ENCODE peak calls at places on chromosomes 13 and 19, in five cellular contexts. R, Z, S, B and X are unnamed samples.
A peak's percentile ranks its signal among the peaks of the same experiment; 100 is the strongest.

GRCh38 chr19:14477417-14478112 is 2.4 kb upstream of the PTGER1 start:
- DNase-seq in R (no peak), Z (no peak), S (no peak), B (no peak), X (no peak)

GRCh38 chr19:55552206-55552605 is 6.9 kb upstream of the SBK3 start:
- DNase-seq in R (no peak), Z (no peak), S (no peak), B (no peak), X (no peak)

GRCh38 chr19:43639507-43640423 is at the start of gene CADM4:
- DNase-seq in R (peak; percentile 48), Z (peak; percentile 44), S (peak; percentile 89), B (peak; percentile 79), X (peak; percentile 23)

GRCh38 chr13:97367427-97367826 is 66.5 kb upstream of the RAP2A start:
- DNase-seq in R (no peak), Z (no peak), S (no peak), B (no peak), X (peak; percentile 46)

GRCh38 chr13:48853381-48854102 is 122.2 kb upstream of the FNDC3A start:
- DNase-seq in R (no peak), Z (no peak), S (no peak), B (no peak), X (no peak)

GRCh38 chr13:101785858-101786257 is 333.4 kb downstream of the ITGBL1 start:
- DNase-seq in R (no peak), Z (no peak), S (no peak), B (no peak), X (no peak)

GRCh38 chr19:35915508-35915907 is 7.4 kb upstream of the TYROBP start:
- DNase-seq in R (no peak), Z (no peak), S (no peak), B (no peak), X (no peak)

GRCh38 chr13:70502944-70503343 is 394.7 kb upstream of the KLHL1 start:
- DNase-seq in R (no peak), Z (no peak), S (no peak), B (no peak), X (no peak)

GRCh38 chr13:95256086-95256485 is 45.2 kb downstream of the ABCC4 start:
- DNase-seq in R (no peak), Z (no peak), S (no peak), B (no peak), X (no peak)

GRCh38 chr13:89204435-89204834 is 1533.3 kb downstream of the SLITRK5 start:
- DNase-seq in R (no peak), Z (no peak), S (no peak), B (no peak), X (no peak)

GRCh38 chr19:28170066-28170465 is 1042.9 kb downstream of the UQCRFS1 start:
- DNase-seq in R (no peak), Z (no peak), S (no peak), B (no peak), X (no peak)

GRCh38 chr19:49502866-49503581 is 6.8 kb downstream of the RPS11 start:
- DNase-seq in R (no peak), Z (peak; percentile 43), S (peak; percentile 24), B (no peak), X (peak; percentile 47)

GRCh38 chr19:43467730-43468129 is 2.3 kb upstream of the LYPD3 start:
- DNase-seq in R (no peak), Z (no peak), S (no peak), B (no peak), X (no peak)

GRCh38 chr19:54708781-54709180 is 15.5 kb upstream of the KIR3DL3 start:
- DNase-seq in R (no peak), Z (no peak), S (no peak), B (no peak), X (no peak)

GRCh38 chr13:95607363-95607762 is 37.1 kb downstream of the DZIP1 start:
- DNase-seq in R (no peak), Z (no peak), S (no peak), B (no peak), X (no peak)

GRCh38 chr13:76854894-76855293 is 31.3 kb downstream of the KCTD12 start:
- DNase-seq in R (no peak), Z (no peak), S (no peak), B (no peak), X (no peak)

GRCh38 chr13:113915012-113915763 is 51.3 kb upstream of the GAS6 start:
- DNase-seq in R (no peak), Z (no peak), S (no peak), B (no peak), X (no peak)

GRCh38 chr19:53945441-53945840 is 17.3 kb upstream of the CACNG8 start:
- DNase-seq in R (no peak), Z (no peak), S (peak; percentile 25), B (no peak), X (no peak)

GRCh38 chr13:46119883-46120614 is 15.2 kb upstream of the CPB2 start:
- DNase-seq in R (peak; percentile 38), Z (no peak), S (peak; percentile 68), B (no peak), X (peak; percentile 89)

GRCh38 chr13:101065314-101065713 is 351.0 kb downstream of the NALCN start:
- DNase-seq in R (no peak), Z (no peak), S (no peak), B (no peak), X (no peak)

GRCh38 chr13:112134150-112135075 is 67.5 kb downstream of the SOX1 start:
- DNase-seq in R (no peak), Z (no peak), S (peak; percentile 17), B (peak; percentile 38), X (no peak)

GRCh38 chr19:5691930-5692784 is 2.1 kb downstream of the RPL36 start:
- DNase-seq in R (no peak), Z (no peak), S (no peak), B (peak; percentile 80), X (no peak)

GRCh38 chr13:43021926-43022670 is 1.3 kb upstream of the DNAJC15 start:
- DNase-seq in R (no peak), Z (no peak), S (no peak), B (no peak), X (no peak)

GRCh38 chr19:35213678-35214632 is 14.6 kb downstream of the FAM187B start:
- DNase-seq in R (peak; percentile 56), Z (peak; percentile 84), S (peak; percentile 13), B (peak; percentile 90), X (peak; percentile 18)

GRCh38 chr19:45769821-45770191 is 754 bp upstream of the SIX5 start:
- DNase-seq in R (peak; percentile 62), Z (peak; percentile 65), S (no peak), B (peak; percentile 89), X (peak; percentile 62)
- H3K27ac ChIP-seq in R (peak overlapping the region; percentile 97), Z (peak overlapping the region; percentile 92), S (peak overlapping the region; percentile 75), B (peak overlapping the region; percentile 89), X (peak overlapping the region; percentile 74)

GRCh38 chr19:1760020-1760419 is 6.7 kb downstream of the ONECUT3 start:
- DNase-seq in R (no peak), Z (no peak), S (no peak), B (no peak), X (no peak)
- H3K27me3 ChIP-seq in R (no peaks in the 10 kb centered on the region), Z (peaks cover 100% of the 10 kb centered on the region), S (peaks cover 31% of the 10 kb centered on the region), B (peaks cover 16% of the 10 kb centered on the region), X (peaks cover 33% of the 10 kb centered on the region)

GRCh38 chr13:38685974-38686571 is 804 bp upstream of the FREM2 start:
- DNase-seq in R (peak; percentile 18), Z (no peak), S (no peak), B (no peak), X (peak; percentile 67)
- TF ChIP-seq CTCF in R (peak; percentile 66), Z (no peak), S (peak; percentile 15), B (no peak), X (peak; percentile 76)

DNA sequence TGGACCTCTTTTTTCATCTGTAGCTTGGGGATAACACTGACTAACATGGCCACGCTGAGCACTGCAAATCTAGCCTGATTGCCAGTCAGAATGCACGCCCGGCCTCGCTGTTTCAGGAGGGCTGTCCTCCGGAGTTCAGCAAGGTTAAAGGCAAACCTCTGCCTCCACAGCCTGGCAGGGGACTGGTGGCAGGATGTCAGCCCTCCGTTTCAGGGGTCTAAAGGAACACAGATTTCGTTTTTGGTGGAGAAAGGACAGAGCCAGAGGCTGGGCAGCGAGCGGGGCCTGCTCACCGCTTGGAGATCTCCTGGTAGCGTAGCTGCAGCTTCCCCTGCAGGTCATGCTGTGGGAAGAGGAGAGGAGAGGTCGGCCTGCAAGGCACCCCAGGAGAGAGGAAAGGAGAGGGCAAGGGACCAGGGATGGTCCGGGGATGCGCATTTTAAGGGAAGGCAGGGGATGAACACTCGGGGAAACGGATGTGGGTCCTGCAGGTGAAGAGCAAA is 560 bp downstream of the NDUFA7 start:
- DNase-seq in R (no peak), Z (no peak), S (no peak), B (no peak), X (no peak)
- H3K27ac ChIP-seq in R (peak overlapping the region; percentile 90), Z (peak overlapping the region; percentile 90), S (peak overlapping the region; percentile 94), B (peak overlapping the region; percentile 94), X (peak overlapping the region; percentile 94)

GRCh38 chr19:18223860-18224524 is 2.2 kb downstream of the PDE4C start:
- DNase-seq in R (peak; percentile 31), Z (peak; percentile 49), S (peak; percentile 94), B (peak; percentile 85), X (peak; percentile 17)
- H3K27me3 ChIP-seq in R (no peaks in the 10 kb centered on the region), Z (peaks cover 69% of the 10 kb centered on the region), S (no peaks in the 10 kb centered on the region), B (peaks cover 3% of the 10 kb centered on the region), X (peaks cover 8% of the 10 kb centered on the region)